ENCODE peak calls at places on chromosomes 2 and 18, in ten cellular contexts. G is MV-4-11, U is K562, T is RWPE1, O is glomerular endothelial cell, X is skeletal muscle cell, Q is GM04503, K is psoas muscle, S is endothelial cell of umbilical vein, R is fibroblast of the aortic adventitia. P is an unnamed sample.

GRCh38 chr2:63047534-63048281 is 2.9 kb upstream of the OTX1 start:
- DNase-seq in G (no peak), U (no peak), T (no peak), O (no peak), X (no peak), Q (no peak), K (peak), S (no peak), R (no peak), P (no peak)

GRCh38 chr18:61992923-61993322 is 100.1 kb upstream of the RNF152 start:
- DNase-seq in G (peak), U (no peak), T (no peak), O (no peak), X (peak), Q (peak), K (no peak), S (no peak), R (peak), P (peak)

GRCh38 chr2:162890690-162891311 is 52.2 kb upstream of the KCNH7 start:
- DNase-seq in G (peak), U (peak), T (peak), O (peak), X (peak), Q (peak), K (no peak), S (peak), R (peak), P (peak)

GRCh38 chr2:201532686-201533304 is 81.3 kb downstream of the STRADB start:
- DNase-seq in G (peak), U (peak), T (peak), O (no peak), X (peak), Q (peak), K (no peak), S (no peak), R (peak), P (peak)

GRCh38 chr2:72555943-72556342 is 269.9 kb downstream of the EXOC6B start:
- DNase-seq in G (no peak), U (no peak), T (no peak), O (no peak), X (no peak), Q (no peak), K (no peak), S (no peak), R (no peak), P (no peak)

GRCh38 chr2:209593930-209594329 is 170.1 kb downstream of the MAP2 start:
- DNase-seq in G (no peak), U (no peak), T (no peak), O (no peak), X (no peak), Q (no peak), K (no peak), S (no peak), R (no peak), P (no peak)

GRCh38 chr2:150621800-150622199 is 134.3 kb upstream of the RND3 start:
- DNase-seq in G (no peak), U (no peak), T (peak), O (no peak), X (no peak), Q (no peak), K (no peak), S (peak), R (peak), P (peak)

GRCh38 chr2:176136375-176137248 is 7.1 kb downstream of the HOXD8 start:
- DNase-seq in G (no peak), U (no peak), T (no peak), O (no peak), X (no peak), Q (no peak), K (peak), S (peak), R (no peak), P (peak)

GRCh38 chr2:130819915-130820861 is 16.5 kb upstream of the ARHGEF4 start:
- DNase-seq in G (no peak), U (no peak), T (no peak), O (no peak), X (no peak), Q (no peak), K (no peak), S (no peak), R (no peak), P (no peak)

GRCh38 chr2:13522917-13523821 is 806.4 kb downstream of the TRIB2 start:
- DNase-seq in G (no peak), U (no peak), T (peak), O (no peak), X (no peak), Q (no peak), K (no peak), S (no peak), R (no peak), P (peak)

GRCh38 chr2:1599301-1600085 is 144.8 kb downstream of the PXDN start:
- DNase-seq in G (no peak), U (no peak), T (no peak), O (no peak), X (no peak), Q (no peak), K (no peak), S (no peak), R (no peak), P (no peak)

GRCh38 chr2:223901854-223902253 is 43.3 kb downstream of the WDFY1 start:
- DNase-seq in G (no peak), U (no peak), T (no peak), O (no peak), X (no peak), Q (no peak), K (no peak), S (no peak), R (no peak), P (no peak)

GRCh38 chr2:223613017-223613950 is 11.1 kb upstream of the SCG2 start:
- DNase-seq in G (peak), U (peak), T (peak), O (peak), X (peak), Q (peak), K (peak), S (peak), R (peak), P (peak)

GRCh38 chr18:48140738-48141137 is 210.3 kb upstream of the SMAD2 start:
- DNase-seq in G (no peak), U (no peak), T (no peak), O (no peak), X (no peak), Q (no peak), K (no peak), S (no peak), R (no peak), P (no peak)

GRCh38 chr2:60070851-60071250 is 482.6 kb downstream of the BCL11A start:
- DNase-seq in G (no peak), U (no peak), T (no peak), O (no peak), X (no peak), Q (no peak), K (no peak), S (no peak), R (no peak), P (no peak)

GRCh38 chr2:148930046-148930775 is 55.2 kb downstream of the KIF5C start:
- DNase-seq in G (no peak), U (no peak), T (no peak), O (no peak), X (peak), Q (no peak), K (no peak), S (no peak), R (peak), P (peak)

GRCh38 chr2:239625106-239625845 is 224.5 kb upstream of the HDAC4 start:
- DNase-seq in G (no peak), U (no peak), T (no peak), O (no peak), X (no peak), Q (no peak), K (no peak), S (no peak), R (no peak), P (no peak)

GRCh38 chr2:223937535-223937934 is 7.6 kb downstream of the WDFY1 start:
- DNase-seq in G (no peak), U (no peak), T (no peak), O (no peak), X (no peak), Q (no peak), K (no peak), S (peak), R (no peak), P (no peak)

GRCh38 chr2:19312949-19313348 is 45.5 kb downstream of the OSR1 start:
- DNase-seq in G (no peak), U (no peak), T (peak), O (no peak), X (no peak), Q (no peak), K (no peak), S (peak), R (peak), P (peak)

GRCh38 chr2:218814540-218815243 is 16.9 kb downstream of the PRKAG3 start:
- DNase-seq in G (no peak), U (no peak), T (no peak), O (no peak), X (no peak), Q (no peak), K (no peak), S (no peak), R (no peak), P (no peak)

GRCh38 chr2:237864940-237865622 is 5.7 kb downstream of the RAMP1 start:
- DNase-seq in G (no peak), U (no peak), T (peak), O (no peak), X (no peak), Q (no peak), K (no peak), S (no peak), R (peak), P (no peak)

GRCh38 chr2:127609031-127609751 is 36.8 kb upstream of the GPR17 start:
- DNase-seq in G (no peak), U (no peak), T (no peak), O (no peak), X (no peak), Q (no peak), K (no peak), S (no peak), R (no peak), P (no peak)

GRCh38 chr2:207091175-207091574 is 74.6 kb downstream of the KLF7 start:
- DNase-seq in G (no peak), U (no peak), T (no peak), O (no peak), X (no peak), Q (no peak), K (no peak), S (peak), R (peak), P (no peak)

P was measured in fibroblast of mammary gland.